ENCODE peak calls at places on chromosomes 7 and 10, in five cellular contexts. F is K562, O is transverse colon, E is esophagus muscularis mucosa, S is stomach. M is an unnamed sample.
A peak's percentile ranks its signal among the peaks of the same experiment; 100 is the strongest.

GRCh38 chr10:121886181-121886580 is 41.6 kb downstream of the ATE1 start:
- DNase-seq in O (no peak), S (no peak), E (no peak), F (no peak), M (no peak)

GRCh38 chr10:122295423-122295947 is 24.4 kb downstream of the BTBD16 start:
- DNase-seq in F (no peak), O (no peak), S (no peak), E (peak; percentile 80), M (no peak)

GRCh38 chr7:43022008-43022407 is 89.8 kb downstream of the MRPL32 start:
- DNase-seq in O (no peak), F (no peak), E (no peak), S (no peak), M (no peak)

GRCh38 chr7:111083423-111083822 is 7.5 kb upstream of the LRRN3 start:
- DNase-seq in F (no peak), O (no peak), S (no peak), E (no peak), M (no peak)

GRCh38 chr10:47291682-47292081 is 8.3 kb upstream of the GDF10 start:
- DNase-seq in O (no peak), S (no peak), F (no peak), E (no peak), M (no peak)

GRCh38 chr7:150988230-150989226 is 2.3 kb upstream of the NOS3 start:
- DNase-seq in O (peak; percentile 61), E (no peak), F (peak; percentile 91), S (no peak), M (no peak)

GRCh38 chr10:73906524-73907447 is 4.1 kb upstream of the PLAU start:
- DNase-seq in S (no peak), O (peak; percentile 49), F (no peak), E (peak; percentile 93), M (peak; percentile 57)

GRCh38 chr7:150923191-150923590 is 54.9 kb downstream of the KCNH2 start:
- DNase-seq in E (no peak), S (no peak), F (no peak), O (no peak), M (no peak)

GRCh38 chr10:88271736-88272135 is 311.4 kb downstream of the RNLS start:
- DNase-seq in F (no peak), O (no peak), S (no peak), E (no peak), M (no peak)

GRCh38 chr10:126902157-126902556 is 3.1 kb upstream of the DOCK1 start:
- DNase-seq in F (no peak), E (no peak), S (no peak), O (no peak), M (no peak)

GRCh38 chr7:130891254-130892094 is 157.5 kb upstream of the KLF14 start:
- DNase-seq in F (no peak), O (no peak), S (peak; percentile 60), E (no peak), M (peak; percentile 24)

GRCh38 chr10:51804861-51805260 is 105.5 kb upstream of the CSTF2T start:
- DNase-seq in S (no peak), O (no peak), F (no peak), E (no peak), M (no peak)

GRCh38 chr7:50146692-50147091 is 53.6 kb upstream of the ZPBP start:
- DNase-seq in S (no peak), E (no peak), F (no peak), O (no peak), M (no peak)

DNA sequence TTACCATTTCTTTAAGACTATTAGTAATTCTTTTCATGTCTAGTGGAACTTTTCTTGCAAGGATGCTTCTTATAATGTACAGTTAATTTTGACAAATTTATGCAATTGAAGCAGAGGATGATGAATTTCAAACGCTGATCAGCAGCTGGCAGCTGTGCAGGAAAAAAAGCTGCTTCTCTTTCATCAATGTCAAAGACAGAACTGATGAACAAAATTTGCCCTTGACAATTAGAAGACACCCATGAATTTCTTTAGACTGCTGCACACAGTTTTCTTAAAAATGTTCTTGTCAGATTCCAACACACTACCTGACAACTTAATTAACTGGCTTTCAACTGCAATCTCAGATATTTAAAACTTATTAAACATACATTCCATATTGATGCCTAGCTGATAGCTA is 138.3 kb downstream of the SKAP2 start:
- DNase-seq in F (no peak), S (no peak), E (no peak), O (no peak), M (no peak)
- TF ChIP-seq EP300 in F (no peak), S (no peak), E (no peak), O (no peak), M (no peak)

GRCh38 chr7:66142334-66142733 is 27.7 kb downstream of the CRCP start:
- DNase-seq in F (no peak), O (no peak), S (no peak), E (no peak), M (no peak)
- H3K4me3 ChIP-seq in F (no peak overlapping the region), O (no peak overlapping the region), S (no peak overlapping the region), E (no peak overlapping the region), M (no peak overlapping the region)

DNA sequence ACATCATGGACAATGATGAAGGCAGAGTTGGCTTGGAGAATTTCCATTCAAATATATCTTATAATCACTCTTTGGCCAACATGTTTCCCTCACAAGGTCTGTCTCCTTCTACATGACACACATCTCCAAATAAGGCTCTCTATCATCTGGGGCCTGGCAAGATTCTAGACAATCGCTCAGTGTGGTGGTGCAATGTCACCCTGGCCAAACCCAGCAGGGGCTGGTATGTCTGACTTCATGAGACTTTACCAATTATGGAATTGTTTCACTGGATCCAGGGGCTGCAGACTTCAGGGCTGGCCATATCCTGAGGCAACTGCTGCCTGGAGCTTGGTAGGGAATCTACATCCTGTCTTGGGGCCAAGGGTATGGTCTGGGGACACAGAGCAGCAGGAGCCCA is 319.0 kb downstream of the PLXNA4 start:
- DNase-seq in E (no peak), O (no peak), F (no peak), S (no peak), M (no peak)
- TF ChIP-seq POLR2AphosphoS5 in E (no peak), O (no peak), F (no peak), S (peak; percentile 35), M (no peak)

GRCh38 chr10:29569778-29570177 is 65.0 kb downstream of the SVIL start:
- DNase-seq in O (no peak), S (no peak), E (no peak), F (no peak), M (no peak)
- TF ChIP-seq EP300 in O (no peak), S (no peak), E (no peak), F (no peak), M (no peak)

GRCh38 chr10:1281402-1281782 is 225.2 kb downstream of the WDR37 start:
- DNase-seq in F (no peak), S (no peak), E (no peak), O (no peak), M (no peak)
- H3K4me3 ChIP-seq in F (no peak overlapping the region), S (no peak overlapping the region), E (no peak overlapping the region), O (no peak overlapping the region), M (no peak overlapping the region)

DNA sequence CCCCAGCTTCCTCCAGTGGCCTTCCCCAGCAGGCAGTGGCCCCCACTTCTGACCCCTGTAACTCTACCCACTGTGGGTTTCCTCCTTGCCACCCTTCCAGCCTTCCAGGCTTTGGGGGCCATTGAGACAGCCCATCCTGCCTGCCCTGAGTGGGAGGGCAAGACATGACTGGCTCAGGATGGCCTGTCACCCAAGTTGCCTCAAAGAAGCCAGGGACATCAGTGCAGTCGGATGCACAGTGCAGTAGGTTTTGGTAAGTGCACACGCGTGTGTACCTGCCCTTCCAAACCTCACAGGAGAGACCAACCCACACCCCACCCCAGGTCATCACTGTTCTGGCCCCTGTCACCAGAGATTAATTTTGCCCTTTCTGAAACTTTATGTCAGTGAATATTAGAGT is 22.7 kb downstream of the ZMIZ2 start:
- DNase-seq in E (no peak), S (no peak), O (no peak), F (no peak), M (no peak)
- TF ChIP-seq POLR2AphosphoS5 in E (no peak), S (no peak), O (no peak), F (no peak), M (no peak)

GRCh38 chr7:106095634-106096033 is 16.5 kb downstream of the SYPL1 start:
- DNase-seq in E (no peak), S (no peak), O (no peak), F (no peak), M (no peak)

GRCh38 chr7:106100863-106101262 is 11.2 kb downstream of the SYPL1 start:
- DNase-seq in F (no peak), E (no peak), S (no peak), O (no peak), M (no peak)

GRCh38 chr7:106101726-106102125 is 10.4 kb downstream of the SYPL1 start:
- DNase-seq in S (no peak), F (no peak), O (no peak), E (no peak), M (no peak)

GRCh38 chr7:106099539-106099938 is 12.6 kb downstream of the SYPL1 start:
- DNase-seq in F (no peak), E (no peak), S (no peak), O (no peak), M (no peak)

GRCh38 chr7:106098889-106099288 is 13.2 kb downstream of the SYPL1 start:
- DNase-seq in S (no peak), E (no peak), O (no peak), F (no peak), M (no peak)
- TF ChIP-seq EP300 in S (no peak), E (no peak), O (no peak), F (no peak), M (no peak)

GRCh38 chr10:86365346-86366032 is 1.1 kb downstream of the GRID1 start:
- DNase-seq in O (no peak), E (no peak), S (no peak), F (no peak), M (peak; percentile 20)

GRCh38 chr10:86363184-86363832 is 3.3 kb downstream of the GRID1 start:
- DNase-seq in O (no peak), E (no peak), S (peak; percentile 50), F (peak; percentile 27), M (peak; percentile 61)

GRCh38 chr10:86362566-86363183 is 3.9 kb downstream of the GRID1 start:
- DNase-seq in S (no peak), E (no peak), O (peak; percentile 4), F (no peak), M (no peak)

GRCh38 chr10:86364551-86365345 is 1.8 kb downstream of the GRID1 start:
- DNase-seq in O (no peak), F (no peak), S (no peak), E (no peak), M (peak; percentile 17)

GRCh38 chr10:86363833-86364511 is 2.6 kb downstream of the GRID1 start:
- DNase-seq in E (no peak), S (no peak), O (no peak), F (no peak), M (no peak)
- H3K4me3 ChIP-seq in E (no peak overlapping the region), S (peak overlapping the region; percentile 42), O (no peak overlapping the region), F (no peak overlapping the region), M (peak overlapping the region; percentile 32)

GRCh38 chr10:79195091-79195923 is 126.5 kb downstream of the ZMIZ1 start:
- DNase-seq in E (peak; percentile 97), S (peak; percentile 92), O (peak; percentile 87), F (peak; percentile 92), M (peak; percentile 93)
- TF ChIP-seq POLR2AphosphoS5 in E (peak; percentile 79), S (no peak), O (no peak), F (no peak), M (no peak)